ENCODE peak calls at places on chromosome 4, in six cellular contexts. J, U, P, K, I and A are unnamed samples.

GRCh38 chr4:120055167-120055566 is 11.5 kb downstream of the MAD2L1 start:
- DNase-seq in J (no peak), U (no peak), P (no peak), K (no peak), I (no peak), A (no peak)

GRCh38 chr4:2076908-2077534 is 17.9 kb downstream of the NAT8L start:
- DNase-seq in J (no peak), U (no peak), P (no peak), K (no peak), I (no peak), A (no peak)

GRCh38 chr4:67106846-67107467 is 438.3 kb downstream of the CENPC start:
- DNase-seq in J (no peak), U (no peak), P (no peak), K (no peak), I (no peak), A (no peak)

GRCh38 chr4:3484057-3484973 is 21.2 kb downstream of the DOK7 start:
- DNase-seq in J (no peak), U (no peak), P (peak; percentile 71), K (peak; percentile 72), I (no peak), A (no peak)

GRCh38 chr4:40916880-40917279 is 167.1 kb downstream of the NSUN7 start:
- DNase-seq in J (peak; percentile 36), U (no peak), P (peak; percentile 56), K (peak; percentile 37), I (no peak), A (no peak)

GRCh38 chr4:146255874-146256273 is 41.5 kb downstream of the REELD1 start:
- DNase-seq in J (no peak), U (no peak), P (no peak), K (peak; percentile 45), I (peak; percentile 78), A (no peak)

GRCh38 chr4:176001171-176002006 is 64.3 kb upstream of the WDR17 start:
- DNase-seq in J (peak; percentile 79), U (no peak), P (peak; percentile 20), K (peak; percentile 22), I (no peak), A (no peak)

GRCh38 chr4:116877069-116877468 is 208.3 kb downstream of the TRAM1L1 start:
- DNase-seq in J (no peak), U (no peak), P (no peak), K (no peak), I (no peak), A (no peak)

GRCh38 chr4:172143605-172144314 is 330.6 kb downstream of the GALNTL6 start:
- DNase-seq in J (no peak), U (no peak), P (no peak), K (no peak), I (no peak), A (no peak)

GRCh38 chr4:109067509-109068205 is 234.8 kb downstream of the COL25A1 start:
- DNase-seq in J (no peak), U (no peak), P (no peak), K (peak; percentile 24), I (no peak), A (peak; percentile 69)

GRCh38 chr4:156608651-156609050 is 362.9 kb downstream of the PDGFC start:
- DNase-seq in J (no peak), U (no peak), P (no peak), K (no peak), I (no peak), A (no peak)

GRCh38 chr4:167290684-167291083 is 56.4 kb upstream of the SPOCK3 start:
- DNase-seq in J (no peak), U (no peak), P (no peak), K (no peak), I (no peak), A (no peak)

GRCh38 chr4:189069782-189070181 is 870.9 kb upstream of the FRG1 start:
- DNase-seq in J (no peak), U (no peak), P (no peak), K (no peak), I (no peak), A (no peak)

GRCh38 chr4:183658362-183659028 is 490 bp downstream of the RWDD4 start:
- DNase-seq in J (peak; percentile 37), U (peak; percentile 11), P (peak; percentile 33), K (peak; percentile 53), I (no peak), A (no peak)